ENCODE peak calls at places on chromosomes 4 and X, in ten cellular contexts. E is mesothelial cell of epicardium, W is transverse colon, X is heart left ventricle, R is Calu3, L is ovary, D is psoas muscle, V is GM13977, Z is fibroblast of pulmonary artery, J is cardiac muscle cell. S is an unnamed sample.

GRCh38 chr4:103915224-103915869 is 195.6 kb upstream of the TACR3 start:
- DNase-seq in E (no peak), W (no peak), X (no peak), R (no peak), L (no peak), D (no peak), V (peak), Z (peak), J (peak), S (no peak)

GRCh38 chrX:38973327-38973726 is 172.1 kb downstream of the MID1IP1 start:
- DNase-seq in E (no peak), W (no peak), X (no peak), R (no peak), L (no peak), D (no peak), V (no peak), Z (peak), J (peak), S (no peak)

GRCh38 chrX:20720954-20721626 is 454.4 kb upstream of the RPS6KA3 start:
- DNase-seq in E (no peak), W (no peak), X (no peak), R (no peak), L (no peak), D (no peak), V (no peak), Z (no peak), J (no peak), S (no peak)

GRCh38 chrX:46561931-46562721 is 11.4 kb upstream of the CHST7 start:
- DNase-seq in E (no peak), W (peak), X (no peak), R (no peak), L (no peak), D (no peak), V (peak), Z (no peak), J (no peak), S (no peak)

GRCh38 chr4:37542749-37543148 is 143.4 kb downstream of the RELL1 start:
- DNase-seq in E (no peak), W (no peak), X (no peak), R (no peak), L (no peak), D (no peak), V (no peak), Z (no peak), J (no peak), S (no peak)

GRCh38 chr4:147825451-147826287 is 93.8 kb downstream of the ARHGAP10 start:
- DNase-seq in E (no peak), W (peak), X (peak), R (peak), L (no peak), D (peak), V (no peak), Z (peak), J (peak), S (no peak)

GRCh38 chr4:120977435-120977997 is 55.0 kb upstream of the PRDM5 start:
- DNase-seq in E (no peak), W (peak), X (no peak), R (peak), L (no peak), D (no peak), V (peak), Z (peak), J (peak), S (no peak)

GRCh38 chr4:87007345-87008181 is 72.8 kb downstream of the AFF1 start:
- DNase-seq in E (no peak), W (peak), X (peak), R (peak), L (peak), D (peak), V (no peak), Z (peak), J (peak), S (peak)

GRCh38 chr4:152680988-152681731 is 1.4 kb upstream of the TMEM154 start:
- DNase-seq in E (no peak), W (no peak), X (no peak), R (peak), L (no peak), D (no peak), V (no peak), Z (peak), J (peak), S (no peak)

GRCh38 chr4:7959066-7959465 is 19.4 kb upstream of the AFAP1 start:
- DNase-seq in E (no peak), W (no peak), X (no peak), R (no peak), L (no peak), D (no peak), V (no peak), Z (no peak), J (no peak), S (no peak)
- TF ChIP-seq CTCF in E (no peak), W (no peak), X (no peak), R (no peak), L (no peak), D (no peak), V (no peak), Z (no peak), J (no peak), S (no peak)

DNA sequence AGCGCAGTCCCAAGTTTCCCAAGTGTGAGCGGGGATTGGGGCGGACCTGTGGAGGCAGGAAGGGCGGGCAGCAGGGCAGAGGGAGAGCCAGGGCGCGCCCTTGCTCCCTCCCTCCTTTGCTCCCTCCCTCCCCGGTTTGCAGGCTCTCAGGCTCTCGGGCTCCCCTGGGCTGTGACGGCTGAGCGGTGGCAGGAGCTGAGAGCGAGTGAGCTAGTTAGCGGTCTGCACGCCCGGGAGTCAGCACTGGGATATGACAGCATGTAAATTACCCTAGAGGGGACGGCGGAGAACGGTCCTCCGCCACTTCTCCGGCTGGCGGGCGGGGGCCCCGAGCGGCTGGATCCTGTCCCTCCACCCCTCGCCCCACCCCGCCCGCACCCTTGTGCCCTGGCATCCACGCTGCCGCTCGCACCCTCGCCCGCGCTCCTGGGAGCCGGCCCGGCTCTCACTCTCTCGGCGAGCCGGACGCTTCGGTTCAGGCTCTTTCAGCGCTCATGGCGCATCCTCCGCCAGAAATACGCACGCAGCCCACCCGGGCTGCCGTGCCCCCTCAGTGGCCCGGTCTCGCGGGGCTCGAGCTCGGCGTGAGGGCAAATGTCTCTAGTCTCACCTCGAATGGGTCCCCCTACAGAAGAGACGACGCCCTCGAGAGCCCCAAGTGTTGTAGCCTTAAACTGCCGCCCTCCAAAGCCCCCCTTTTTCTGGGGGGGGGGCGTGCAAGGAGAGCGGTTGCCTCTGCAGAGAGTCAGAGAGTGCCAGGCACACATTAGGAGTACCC is at the start of gene TSC22D3:
- DNase-seq in E (no peak), W (peak), X (peak), R (peak), L (peak), D (peak), V (peak), Z (peak), J (peak), S (peak)
- TF ChIP-seq CTCF in E (no peak), W (no peak), X (peak), R (no peak), L (no peak), D (peak), V (peak), Z (peak), J (no peak), S (no peak)

GRCh38 chrX:63934160-63934559 is 149.1 kb upstream of the ARHGEF9 start:
- DNase-seq in E (no peak), W (no peak), X (no peak), R (no peak), L (no peak), D (no peak), V (no peak), Z (no peak), J (no peak), S (no peak)

GRCh38 chrX:63932907-63933306 is 147.9 kb upstream of the ARHGEF9 start:
- DNase-seq in E (no peak), W (no peak), X (no peak), R (no peak), L (no peak), D (no peak), V (no peak), Z (no peak), J (no peak), S (no peak)

GRCh38 chrX:63929608-63930007 is 144.6 kb upstream of the ARHGEF9 start:
- DNase-seq in E (no peak), W (no peak), X (no peak), R (no peak), L (no peak), D (no peak), V (no peak), Z (no peak), J (no peak), S (no peak)

GRCh38 chrX:63930140-63930539 is 145.1 kb upstream of the ARHGEF9 start:
- DNase-seq in E (no peak), W (no peak), X (no peak), R (no peak), L (no peak), D (no peak), V (no peak), Z (no peak), J (no peak), S (peak)

GRCh38 chrX:63932006-63932405 is 147.0 kb upstream of the ARHGEF9 start:
- DNase-seq in E (no peak), W (no peak), X (no peak), R (no peak), L (no peak), D (no peak), V (no peak), Z (no peak), J (no peak), S (no peak)
- TF ChIP-seq CTCF in E (no peak), W (no peak), X (no peak), R (no peak), L (no peak), D (no peak), V (no peak), Z (no peak), J (no peak), S (no peak)

GRCh38 chr4:74189331-74190043 is 31.6 kb downstream of the MTHFD2L start:
- DNase-seq in E (no peak), W (no peak), X (no peak), R (no peak), L (no peak), D (no peak), V (peak), Z (peak), J (peak), S (peak)
- TF ChIP-seq CTCF in E (peak), W (peak), X (peak), R (peak), L (no peak), D (peak), V (peak), Z (peak), J (peak), S (peak)

GRCh38 chr4:69154021-69154420 is 57.7 kb downstream of the UGT2B7 start:
- DNase-seq in E (no peak), W (no peak), X (no peak), R (no peak), L (no peak), D (no peak), V (no peak), Z (no peak), J (no peak), S (no peak)

GRCh38 chr4:69156913-69157312 is 57.6 kb downstream of the UGT2B11 start:
- DNase-seq in E (no peak), W (no peak), X (no peak), R (peak), L (no peak), D (no peak), V (no peak), Z (peak), J (no peak), S (peak)
- TF ChIP-seq CTCF in E (no peak), W (peak), X (no peak), R (no peak), L (no peak), D (no peak), V (peak), Z (peak), J (peak), S (peak)

DNA sequence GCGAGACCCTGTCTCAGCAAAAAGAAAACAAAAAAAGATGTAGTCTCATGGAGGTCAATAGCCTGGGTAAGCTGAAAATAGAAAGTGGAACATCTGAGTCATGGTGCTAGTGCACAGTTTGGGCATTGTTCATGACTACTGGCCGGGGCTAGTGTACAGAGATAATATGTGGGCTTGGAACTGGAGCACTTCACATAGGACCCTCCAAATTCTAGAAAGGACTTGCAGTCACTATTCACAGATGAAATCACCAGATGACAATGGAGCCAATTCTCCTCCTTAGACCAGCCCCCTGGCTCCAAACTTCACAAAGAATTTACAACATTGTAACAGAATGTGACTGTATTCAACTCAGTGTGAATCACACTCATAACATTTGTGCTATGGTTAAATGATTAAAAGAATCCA is 367.8 kb upstream of the SLC7A11 start:
- DNase-seq in E (no peak), W (no peak), X (no peak), R (peak), L (no peak), D (no peak), V (no peak), Z (peak), J (peak), S (no peak)
- TF ChIP-seq CTCF in E (no peak), W (no peak), X (no peak), R (no peak), L (no peak), D (no peak), V (no peak), Z (no peak), J (no peak), S (no peak)

S was measured in nephron progenitor cell.